ENCODE peak calls at places on chromosomes 4 and X, in eight cellular contexts. One of them, this sample, is unnamed.

GRCh38 chrX:41350976-41351569 is 17.1 kb downstream of the DDX3X start:
- DNase-seq in central memory CD4-positive, alpha-beta T cell: no peak
- DNase-seq in DMS 273 treated with DMSO at 0.1 percent for 48 hours: no peak
- DNase-seq in stimulated activated CD4-positive, alpha-beta T cell treated with anti-CD3 and anti-CD28 coated beads, Interleukin-1b, Interleukin-23, amount 100 ng/mL, for 24 hours: no peak
- DNase-seq in HL-60: no peak
- DNase-seq in GM10248: no peak
- DNase-seq in cerebellum: no peak
- DNase-seq in SK-N-SH: no peak
- DNase-seq in this sample: no peak

GRCh38 chr4:122576261-122577188 is 44.3 kb downstream of the IL21 start:
- DNase-seq in DMS 273 treated with DMSO at 0.1 percent for 48 hours: no peak
- DNase-seq in central memory CD4-positive, alpha-beta T cell: peak; percentile 61
- DNase-seq in cerebellum: no peak
- DNase-seq in SK-N-SH: peak; percentile 16
- DNase-seq in GM10248: peak; percentile 48
- DNase-seq in HL-60: no peak
- DNase-seq in stimulated activated CD4-positive, alpha-beta T cell treated with anti-CD3 and anti-CD28 coated beads, Interleukin-1b, Interleukin-23, amount 100 ng/mL, for 24 hours: no peak
- DNase-seq in this sample: peak; percentile 31

GRCh38 chr4:22762548-22762947 is 69.8 kb downstream of the GBA3 start:
- DNase-seq in cerebellum: no peak
- DNase-seq in DMS 273 treated with DMSO at 0.1 percent for 48 hours: no peak
- DNase-seq in GM10248: no peak
- DNase-seq in SK-N-SH: no peak
- DNase-seq in central memory CD4-positive, alpha-beta T cell: no peak
- DNase-seq in stimulated activated CD4-positive, alpha-beta T cell treated with anti-CD3 and anti-CD28 coated beads, Interleukin-1b, Interleukin-23, amount 100 ng/mL, for 24 hours: no peak
- DNase-seq in HL-60: no peak
- DNase-seq in this sample: no peak

GRCh38 chrX:120029354-120029753 is 48.1 kb downstream of the RHOXF2B start:
- DNase-seq in SK-N-SH: no peak
- DNase-seq in cerebellum: no peak
- DNase-seq in stimulated activated CD4-positive, alpha-beta T cell treated with anti-CD3 and anti-CD28 coated beads, Interleukin-1b, Interleukin-23, amount 100 ng/mL, for 24 hours: no peak
- DNase-seq in central memory CD4-positive, alpha-beta T cell: no peak
- DNase-seq in DMS 273 treated with DMSO at 0.1 percent for 48 hours: no peak
- DNase-seq in HL-60: no peak
- DNase-seq in GM10248: no peak
- DNase-seq in this sample: no peak

GRCh38 chr4:147049940-147050852 is 104.5 kb upstream of the TTC29 start:
- DNase-seq in SK-N-SH: no peak
- DNase-seq in HL-60: no peak
- DNase-seq in stimulated activated CD4-positive, alpha-beta T cell treated with anti-CD3 and anti-CD28 coated beads, Interleukin-1b, Interleukin-23, amount 100 ng/mL, for 24 hours: no peak
- DNase-seq in central memory CD4-positive, alpha-beta T cell: no peak
- DNase-seq in DMS 273 treated with DMSO at 0.1 percent for 48 hours: no peak
- DNase-seq in GM10248: no peak
- DNase-seq in cerebellum: no peak
- DNase-seq in this sample: no peak

GRCh38 chrX:43592597-43592996 is 63.5 kb upstream of the MAOA start:
- DNase-seq in HL-60: no peak
- DNase-seq in SK-N-SH: no peak
- DNase-seq in GM10248: no peak
- DNase-seq in central memory CD4-positive, alpha-beta T cell: no peak
- DNase-seq in DMS 273 treated with DMSO at 0.1 percent for 48 hours: no peak
- DNase-seq in cerebellum: no peak
- DNase-seq in stimulated activated CD4-positive, alpha-beta T cell treated with anti-CD3 and anti-CD28 coated beads, Interleukin-1b, Interleukin-23, amount 100 ng/mL, for 24 hours: no peak
- DNase-seq in this sample: no peak

GRCh38 chr4:178672512-178672911 is 1230.3 kb upstream of the AGA start:
- DNase-seq in cerebellum: no peak
- DNase-seq in HL-60: no peak
- DNase-seq in central memory CD4-positive, alpha-beta T cell: no peak
- DNase-seq in stimulated activated CD4-positive, alpha-beta T cell treated with anti-CD3 and anti-CD28 coated beads, Interleukin-1b, Interleukin-23, amount 100 ng/mL, for 24 hours: no peak
- DNase-seq in SK-N-SH: no peak
- DNase-seq in GM10248: no peak
- DNase-seq in DMS 273 treated with DMSO at 0.1 percent for 48 hours: no peak
- DNase-seq in this sample: no peak

GRCh38 chrX:24396930-24397277 is 36.5 kb downstream of the SUPT20HL1 start:
- DNase-seq in SK-N-SH: no peak
- DNase-seq in stimulated activated CD4-positive, alpha-beta T cell treated with anti-CD3 and anti-CD28 coated beads, Interleukin-1b, Interleukin-23, amount 100 ng/mL, for 24 hours: no peak
- DNase-seq in cerebellum: no peak
- DNase-seq in GM10248: no peak
- DNase-seq in central memory CD4-positive, alpha-beta T cell: no peak
- DNase-seq in HL-60: no peak
- DNase-seq in DMS 273 treated with DMSO at 0.1 percent for 48 hours: no peak
- DNase-seq in this sample: no peak

GRCh38 chrX:29043751-29044150 is 456.5 kb downstream of the IL1RAPL1 start:
- DNase-seq in SK-N-SH: no peak
- DNase-seq in DMS 273 treated with DMSO at 0.1 percent for 48 hours: no peak
- DNase-seq in GM10248: no peak
- DNase-seq in stimulated activated CD4-positive, alpha-beta T cell treated with anti-CD3 and anti-CD28 coated beads, Interleukin-1b, Interleukin-23, amount 100 ng/mL, for 24 hours: no peak
- DNase-seq in central memory CD4-positive, alpha-beta T cell: no peak
- DNase-seq in cerebellum: no peak
- DNase-seq in HL-60: no peak
- DNase-seq in this sample: peak; percentile 92

GRCh38 chrX:57677132-57677858 is 2.8 kb downstream of the NLRP2B start:
- DNase-seq in SK-N-SH: no peak
- DNase-seq in stimulated activated CD4-positive, alpha-beta T cell treated with anti-CD3 and anti-CD28 coated beads, Interleukin-1b, Interleukin-23, amount 100 ng/mL, for 24 hours: no peak
- DNase-seq in DMS 273 treated with DMSO at 0.1 percent for 48 hours: no peak
- DNase-seq in cerebellum: no peak
- DNase-seq in GM10248: no peak
- DNase-seq in HL-60: no peak
- DNase-seq in central memory CD4-positive, alpha-beta T cell: no peak
- DNase-seq in this sample: no peak

GRCh38 chr4:47195706-47196105 is 164.3 kb downstream of the GABRB1 start:
- DNase-seq in DMS 273 treated with DMSO at 0.1 percent for 48 hours: no peak
- DNase-seq in stimulated activated CD4-positive, alpha-beta T cell treated with anti-CD3 and anti-CD28 coated beads, Interleukin-1b, Interleukin-23, amount 100 ng/mL, for 24 hours: no peak
- DNase-seq in HL-60: no peak
- DNase-seq in cerebellum: no peak
- DNase-seq in GM10248: no peak
- DNase-seq in SK-N-SH: no peak
- DNase-seq in central memory CD4-positive, alpha-beta T cell: no peak
- DNase-seq in this sample: no peak

GRCh38 chrX:1097328-1097727 is 115.1 kb downstream of the CRLF2 start:
- DNase-seq in GM10248: no peak
- DNase-seq in DMS 273 treated with DMSO at 0.1 percent for 48 hours: no peak
- DNase-seq in central memory CD4-positive, alpha-beta T cell: no peak
- DNase-seq in stimulated activated CD4-positive, alpha-beta T cell treated with anti-CD3 and anti-CD28 coated beads, Interleukin-1b, Interleukin-23, amount 100 ng/mL, for 24 hours: no peak
- DNase-seq in HL-60: no peak
- DNase-seq in cerebellum: no peak
- DNase-seq in SK-N-SH: no peak
- DNase-seq in this sample: no peak

GRCh38 chr4:145525291-145525740 is 43.7 kb downstream of the SMAD1 start:
- DNase-seq in stimulated activated CD4-positive, alpha-beta T cell treated with anti-CD3 and anti-CD28 coated beads, Interleukin-1b, Interleukin-23, amount 100 ng/mL, for 24 hours: no peak
- DNase-seq in SK-N-SH: peak; percentile 68
- DNase-seq in cerebellum: no peak
- DNase-seq in central memory CD4-positive, alpha-beta T cell: no peak
- DNase-seq in GM10248: no peak
- DNase-seq in HL-60: no peak
- DNase-seq in DMS 273 treated with DMSO at 0.1 percent for 48 hours: no peak
- DNase-seq in this sample: no peak

GRCh38 chrX:101550362-101550761 is at the start of gene ARMCX1:
- DNase-seq in stimulated activated CD4-positive, alpha-beta T cell treated with anti-CD3 and anti-CD28 coated beads, Interleukin-1b, Interleukin-23, amount 100 ng/mL, for 24 hours: peak; percentile 8
- DNase-seq in cerebellum: peak; percentile 79
- DNase-seq in DMS 273 treated with DMSO at 0.1 percent for 48 hours: no peak
- DNase-seq in GM10248: no peak
- DNase-seq in HL-60: no peak
- DNase-seq in central memory CD4-positive, alpha-beta T cell: no peak
- DNase-seq in SK-N-SH: peak; percentile 74
- DNase-seq in this sample: peak; percentile 72

GRCh38 chr4:113618205-113618604 is 143.3 kb downstream of the CAMK2D start:
- DNase-seq in stimulated activated CD4-positive, alpha-beta T cell treated with anti-CD3 and anti-CD28 coated beads, Interleukin-1b, Interleukin-23, amount 100 ng/mL, for 24 hours: no peak
- DNase-seq in HL-60: no peak
- DNase-seq in SK-N-SH: no peak
- DNase-seq in cerebellum: no peak
- DNase-seq in central memory CD4-positive, alpha-beta T cell: no peak
- DNase-seq in GM10248: no peak
- DNase-seq in DMS 273 treated with DMSO at 0.1 percent for 48 hours: peak; percentile 16
- DNase-seq in this sample: no peak

GRCh38 chrX:28851871-28852270 is 264.6 kb downstream of the IL1RAPL1 start:
- DNase-seq in cerebellum: no peak
- DNase-seq in HL-60: no peak
- DNase-seq in stimulated activated CD4-positive, alpha-beta T cell treated with anti-CD3 and anti-CD28 coated beads, Interleukin-1b, Interleukin-23, amount 100 ng/mL, for 24 hours: no peak
- DNase-seq in SK-N-SH: no peak
- DNase-seq in DMS 273 treated with DMSO at 0.1 percent for 48 hours: no peak
- DNase-seq in GM10248: no peak
- DNase-seq in central memory CD4-positive, alpha-beta T cell: no peak
- DNase-seq in this sample: no peak

GRCh38 chr4:1727117-1728031 is 6.1 kb downstream of the TACC3 start:
- DNase-seq in stimulated activated CD4-positive, alpha-beta T cell treated with anti-CD3 and anti-CD28 coated beads, Interleukin-1b, Interleukin-23, amount 100 ng/mL, for 24 hours: no peak
- DNase-seq in GM10248: no peak
- DNase-seq in HL-60: peak; percentile 93
- DNase-seq in DMS 273 treated with DMSO at 0.1 percent for 48 hours: no peak
- DNase-seq in cerebellum: no peak
- DNase-seq in SK-N-SH: peak; percentile 28
- DNase-seq in central memory CD4-positive, alpha-beta T cell: no peak
- DNase-seq in this sample: no peak

GRCh38 chr4:2252530-2252924 is 9.4 kb downstream of the MXD4 start:
- DNase-seq in SK-N-SH: peak; percentile 41
- DNase-seq in GM10248: no peak
- DNase-seq in DMS 273 treated with DMSO at 0.1 percent for 48 hours: no peak
- DNase-seq in HL-60: no peak
- DNase-seq in stimulated activated CD4-positive, alpha-beta T cell treated with anti-CD3 and anti-CD28 coated beads, Interleukin-1b, Interleukin-23, amount 100 ng/mL, for 24 hours: no peak
- DNase-seq in central memory CD4-positive, alpha-beta T cell: no peak
- DNase-seq in cerebellum: no peak
- DNase-seq in this sample: no peak

GRCh38 chr4:169757575-169758184 is at the start of gene HPF1:
- DNase-seq in HL-60: peak; percentile 77
- DNase-seq in central memory CD4-positive, alpha-beta T cell: peak; percentile 89
- DNase-seq in stimulated activated CD4-positive, alpha-beta T cell treated with anti-CD3 and anti-CD28 coated beads, Interleukin-1b, Interleukin-23, amount 100 ng/mL, for 24 hours: peak; percentile 94
- DNase-seq in SK-N-SH: peak; percentile 96
- DNase-seq in DMS 273 treated with DMSO at 0.1 percent for 48 hours: peak; percentile 77
- DNase-seq in cerebellum: peak; percentile 91
- DNase-seq in GM10248: peak; percentile 96
- DNase-seq in this sample: peak; percentile 86

GRCh38 chr4:5619913-5620625 is 88.3 kb downstream of the EVC2 start:
- DNase-seq in central memory CD4-positive, alpha-beta T cell: no peak
- DNase-seq in HL-60: no peak
- DNase-seq in DMS 273 treated with DMSO at 0.1 percent for 48 hours: no peak
- DNase-seq in GM10248: no peak
- DNase-seq in cerebellum: no peak
- DNase-seq in SK-N-SH: no peak
- DNase-seq in stimulated activated CD4-positive, alpha-beta T cell treated with anti-CD3 and anti-CD28 coated beads, Interleukin-1b, Interleukin-23, amount 100 ng/mL, for 24 hours: no peak
- DNase-seq in this sample: no peak

GRCh38 chrX:114717921-114718320 is 134.0 kb downstream of the HTR2C start:
- DNase-seq in stimulated activated CD4-positive, alpha-beta T cell treated with anti-CD3 and anti-CD28 coated beads, Interleukin-1b, Interleukin-23, amount 100 ng/mL, for 24 hours: no peak
- DNase-seq in SK-N-SH: peak; percentile 6
- DNase-seq in GM10248: no peak
- DNase-seq in central memory CD4-positive, alpha-beta T cell: no peak
- DNase-seq in DMS 273 treated with DMSO at 0.1 percent for 48 hours: no peak
- DNase-seq in HL-60: no peak
- DNase-seq in cerebellum: no peak
- DNase-seq in this sample: no peak

GRCh38 chr4:123503698-123504389 is 107.2 kb downstream of the SPRY1 start:
- DNase-seq in cerebellum: no peak
- DNase-seq in DMS 273 treated with DMSO at 0.1 percent for 48 hours: no peak
- DNase-seq in HL-60: no peak
- DNase-seq in SK-N-SH: no peak
- DNase-seq in GM10248: no peak
- DNase-seq in stimulated activated CD4-positive, alpha-beta T cell treated with anti-CD3 and anti-CD28 coated beads, Interleukin-1b, Interleukin-23, amount 100 ng/mL, for 24 hours: no peak
- DNase-seq in central memory CD4-positive, alpha-beta T cell: no peak
- DNase-seq in this sample: no peak

GRCh38 chr4:185682236-185682635 is 129.8 kb downstream of the SORBS2 start:
- DNase-seq in SK-N-SH: no peak
- DNase-seq in DMS 273 treated with DMSO at 0.1 percent for 48 hours: no peak
- DNase-seq in HL-60: no peak
- DNase-seq in GM10248: no peak
- DNase-seq in cerebellum: no peak
- DNase-seq in stimulated activated CD4-positive, alpha-beta T cell treated with anti-CD3 and anti-CD28 coated beads, Interleukin-1b, Interleukin-23, amount 100 ng/mL, for 24 hours: no peak
- DNase-seq in central memory CD4-positive, alpha-beta T cell: no peak
- DNase-seq in this sample: no peak

GRCh38 chr4:15077969-15078368 is 75.7 kb downstream of the CPEB2 start:
- DNase-seq in GM10248: no peak
- DNase-seq in DMS 273 treated with DMSO at 0.1 percent for 48 hours: no peak
- DNase-seq in HL-60: peak; percentile 97
- DNase-seq in central memory CD4-positive, alpha-beta T cell: no peak
- DNase-seq in SK-N-SH: no peak
- DNase-seq in stimulated activated CD4-positive, alpha-beta T cell treated with anti-CD3 and anti-CD28 coated beads, Interleukin-1b, Interleukin-23, amount 100 ng/mL, for 24 hours: no peak
- DNase-seq in cerebellum: no peak
- DNase-seq in this sample: no peak

GRCh38 chrX:103376979-103377324 is 614 bp downstream of the BEX3 start:
- DNase-seq in DMS 273 treated with DMSO at 0.1 percent for 48 hours: no peak
- DNase-seq in HL-60: no peak
- DNase-seq in cerebellum: peak; percentile 21
- DNase-seq in stimulated activated CD4-positive, alpha-beta T cell treated with anti-CD3 and anti-CD28 coated beads, Interleukin-1b, Interleukin-23, amount 100 ng/mL, for 24 hours: no peak
- DNase-seq in GM10248: no peak
- DNase-seq in central memory CD4-positive, alpha-beta T cell: no peak
- DNase-seq in SK-N-SH: peak; percentile 67
- DNase-seq in this sample: peak; percentile 62

GRCh38 chr4:65917486-65917885 is 247.2 kb upstream of the EPHA5 start:
- DNase-seq in cerebellum: no peak
- DNase-seq in stimulated activated CD4-positive, alpha-beta T cell treated with anti-CD3 and anti-CD28 coated beads, Interleukin-1b, Interleukin-23, amount 100 ng/mL, for 24 hours: no peak
- DNase-seq in HL-60: no peak
- DNase-seq in DMS 273 treated with DMSO at 0.1 percent for 48 hours: no peak
- DNase-seq in GM10248: no peak
- DNase-seq in central memory CD4-positive, alpha-beta T cell: no peak
- DNase-seq in SK-N-SH: no peak
- DNase-seq in this sample: no peak

GRCh38 chrX:73916931-73917657 is 354.1 kb downstream of the CHIC1 start:
- DNase-seq in GM10248: no peak
- DNase-seq in DMS 273 treated with DMSO at 0.1 percent for 48 hours: no peak
- DNase-seq in stimulated activated CD4-positive, alpha-beta T cell treated with anti-CD3 and anti-CD28 coated beads, Interleukin-1b, Interleukin-23, amount 100 ng/mL, for 24 hours: no peak
- DNase-seq in cerebellum: no peak
- DNase-seq in central memory CD4-positive, alpha-beta T cell: no peak
- DNase-seq in HL-60: no peak
- DNase-seq in SK-N-SH: no peak
- DNase-seq in this sample: no peak

GRCh38 chrX:776061-776460 is 145.5 kb downstream of the SHOX start:
- DNase-seq in cerebellum: no peak
- DNase-seq in DMS 273 treated with DMSO at 0.1 percent for 48 hours: no peak
- DNase-seq in SK-N-SH: no peak
- DNase-seq in stimulated activated CD4-positive, alpha-beta T cell treated with anti-CD3 and anti-CD28 coated beads, Interleukin-1b, Interleukin-23, amount 100 ng/mL, for 24 hours: no peak
- DNase-seq in central memory CD4-positive, alpha-beta T cell: no peak
- DNase-seq in HL-60: no peak
- DNase-seq in GM10248: no peak
- DNase-seq in this sample: no peak

GRCh38 chrX:7448123-7448522 is 300.2 kb upstream of the PUDP start:
- DNase-seq in stimulated activated CD4-positive, alpha-beta T cell treated with anti-CD3 and anti-CD28 coated beads, Interleukin-1b, Interleukin-23, amount 100 ng/mL, for 24 hours: no peak
- DNase-seq in central memory CD4-positive, alpha-beta T cell: no peak
- DNase-seq in HL-60: peak; percentile 6
- DNase-seq in SK-N-SH: no peak
- DNase-seq in GM10248: no peak
- DNase-seq in DMS 273 treated with DMSO at 0.1 percent for 48 hours: no peak
- DNase-seq in cerebellum: no peak
- DNase-seq in this sample: no peak

This sample was measured in NCI-H524.